ENCODE peak calls at places on chromosomes 4 and X, in five cellular contexts. Q is ovary, G is right lobe of liver, U is adipocyte, S is small intestine. F is an unnamed sample.

GRCh38 chrX:13432376-13432775 is 112.5 kb upstream of the ATXN3L start:
- DNase-seq in Q (peak; percentile 65), G (no peak), U (peak; percentile 94), S (no peak), F (no peak)

GRCh38 chr4:140080883-140081282 is 73.1 kb downstream of the MAML3 start:
- DNase-seq in Q (no peak), G (no peak), U (no peak), S (no peak), F (no peak)

GRCh38 chr4:43782391-43782790 is 666.2 kb downstream of the KCTD8 start:
- DNase-seq in Q (no peak), G (no peak), U (no peak), S (no peak), F (no peak)

GRCh38 chr4:40325406-40326019 is 9.6 kb upstream of the CHRNA9 start:
- DNase-seq in Q (peak; percentile 53), G (no peak), U (peak; percentile 81), S (peak; percentile 62), F (peak; percentile 49)

GRCh38 chr4:54659213-54660144 is 1.7 kb downstream of the KIT start:
- DNase-seq in Q (peak; percentile 37), G (no peak), U (peak; percentile 59), S (no peak), F (no peak)

GRCh38 chr4:185915271-185915670 is 103.3 kb upstream of the SORBS2 start:
- DNase-seq in Q (no peak), G (no peak), U (no peak), S (no peak), F (no peak)

GRCh38 chr4:2996437-2996836 is 33.1 kb downstream of the GRK4 start:
- DNase-seq in Q (no peak), G (no peak), U (no peak), S (no peak), F (no peak)

GRCh38 chr4:156974264-156974663 is 2.7 kb upstream of the PDGFC start:
- DNase-seq in Q (no peak), G (no peak), U (peak; percentile 92), S (no peak), F (no peak)

GRCh38 chrX:74291577-74291963 is 12.4 kb upstream of the ZCCHC13 start:
- DNase-seq in Q (no peak), G (no peak), U (no peak), S (peak; percentile 42), F (no peak)

GRCh38 chr4:23947826-23948225 is 58.0 kb upstream of the PPARGC1A start:
- DNase-seq in Q (no peak), G (no peak), U (no peak), S (no peak), F (no peak)

GRCh38 chr4:91267543-91267942 is 1036.2 kb upstream of the GRID2 start:
- DNase-seq in Q (no peak), G (no peak), U (no peak), S (no peak), F (no peak)

GRCh38 chr4:160406426-160406825 is 1303.5 kb downstream of the RAPGEF2 start:
- DNase-seq in Q (no peak), G (no peak), U (no peak), S (no peak), F (no peak)

GRCh38 chr4:102552781-102553180 is 51.6 kb downstream of the NFKB1 start:
- DNase-seq in Q (no peak), G (no peak), U (peak; percentile 31), S (no peak), F (no peak)

GRCh38 chrX:9952313-9952712 is 14.8 kb upstream of the CLDN34 start:
- DNase-seq in Q (no peak), G (no peak), U (no peak), S (peak; percentile 80), F (no peak)

GRCh38 chr4:13162886-13163285 is 321.3 kb downstream of the RAB28 start:
- DNase-seq in Q (peak; percentile 13), G (no peak), U (no peak), S (no peak), F (no peak)

GRCh38 chr4:2301221-2301642 is 39.3 kb upstream of the MXD4 start:
- DNase-seq in Q (no peak), G (peak; percentile 39), U (no peak), S (no peak), F (no peak)

GRCh38 chrX:15202458-15203177 is 67.3 kb downstream of the ASB9 start:
- DNase-seq in Q (no peak), G (no peak), U (no peak), S (no peak), F (no peak)

GRCh38 chrX:15204130-15204751 is 65.6 kb downstream of the ASB9 start:
- DNase-seq in Q (no peak), G (no peak), U (no peak), S (peak; percentile 2), F (no peak)

GRCh38 chrX:15207384-15207783 is 62.5 kb downstream of the ASB9 start:
- DNase-seq in Q (no peak), G (no peak), U (no peak), S (no peak), F (no peak)

GRCh38 chrX:15206306-15206705 is 63.6 kb downstream of the ASB9 start:
- DNase-seq in Q (no peak), G (no peak), U (no peak), S (peak; percentile 9), F (no peak)

DNA sequence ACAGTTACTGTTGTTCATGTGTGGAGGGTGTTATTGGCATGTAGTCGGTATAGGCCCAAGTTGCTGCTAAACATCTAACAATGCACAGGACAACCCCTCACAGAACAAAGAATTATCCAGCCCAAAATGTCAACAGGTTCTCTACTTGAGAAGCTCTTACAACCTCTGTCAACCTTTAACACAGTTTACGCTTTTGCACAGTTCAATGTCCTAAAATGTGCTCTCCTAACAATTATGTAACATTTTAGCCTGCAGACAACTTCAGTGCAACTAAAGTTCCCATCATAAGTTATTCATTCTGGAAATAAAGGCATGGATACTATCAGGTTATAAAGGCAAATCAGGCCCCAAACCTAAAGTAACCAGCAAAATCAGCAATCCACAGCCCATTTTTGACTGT is 66.2 kb downstream of the ASB9 start:
- DNase-seq in Q (no peak), G (no peak), U (no peak), S (no peak), F (no peak)
- H3K4me1 ChIP-seq in Q (no peaks in the 10 kb centered on the region), G (no peaks in the 10 kb centered on the region), U (peaks cover 5% of the 10 kb centered on the region), S (no peaks in the 10 kb centered on the region), F (no peaks in the 10 kb centered on the region)

DNA sequence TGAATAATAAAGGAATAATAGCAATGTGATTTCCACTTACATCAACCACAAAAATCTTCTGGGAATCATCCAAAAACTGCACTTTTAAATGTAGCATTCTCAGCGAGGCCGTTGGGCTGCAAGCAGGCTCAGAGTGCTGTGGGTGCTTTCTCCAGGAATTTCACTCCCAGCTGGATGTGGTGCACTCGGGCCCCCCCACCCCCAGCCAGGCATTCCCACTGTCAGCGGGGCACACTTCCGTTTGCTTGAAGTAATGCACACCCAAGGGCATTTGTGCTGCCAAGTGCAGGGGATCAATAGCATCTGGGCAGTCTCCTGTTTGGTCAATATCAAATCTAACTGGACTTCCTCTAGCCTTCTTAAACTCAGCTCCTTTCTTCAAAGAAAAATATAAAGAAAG is at the start of gene FRMD7:
- DNase-seq in Q (no peak), G (no peak), U (peak; percentile 26), S (no peak), F (no peak)
- H3K4me3 ChIP-seq in Q (no peak within 1 kb of the TSS), G (no peak within 1 kb of the TSS), U (no peak within 1 kb of the TSS), S (no peak within 1 kb of the TSS), F (no peak within 1 kb of the TSS)

DNA sequence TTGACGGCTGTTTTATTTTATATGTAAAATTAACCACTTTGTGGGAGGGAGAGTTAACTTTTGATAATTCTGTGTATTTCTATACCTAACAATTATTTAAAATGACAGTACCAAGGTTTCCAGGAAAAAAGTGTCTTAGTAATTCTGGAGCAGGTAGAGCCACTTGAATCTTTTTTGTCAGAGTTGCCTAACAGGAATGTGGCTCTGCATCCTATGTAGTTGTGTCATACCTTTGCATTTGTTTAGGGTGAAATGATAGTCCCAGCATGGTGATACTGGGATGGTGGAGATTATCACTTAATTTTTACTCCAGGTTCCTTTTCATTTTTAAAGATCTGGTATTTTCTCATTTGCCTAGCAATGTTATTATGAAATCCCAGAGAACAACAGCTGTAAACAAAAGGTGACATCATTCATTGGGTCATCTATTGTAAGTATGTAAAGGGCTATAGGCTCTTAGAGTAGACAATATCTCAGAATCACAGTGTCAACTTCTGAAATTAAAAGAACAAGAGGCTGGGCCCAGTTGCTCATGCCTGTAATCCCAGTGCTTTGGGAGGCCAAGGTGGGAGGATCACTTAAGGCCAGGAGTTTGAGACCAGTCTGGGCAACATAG is 9.6 kb downstream of the SGMS2 start:
- DNase-seq in Q (no peak), G (no peak), U (no peak), S (no peak), F (no peak)
- H3K4me1 ChIP-seq in Q (no peaks in the 10 kb centered on the region), G (no peaks in the 10 kb centered on the region), U (peaks cover 36% of the 10 kb centered on the region), S (peaks cover 10% of the 10 kb centered on the region), F (no peaks in the 10 kb centered on the region)

GRCh38 chr4:188042191-188042590 is 46.6 kb downstream of the ZFP42 start:
- DNase-seq in Q (no peak), G (no peak), U (no peak), S (no peak), F (no peak)
- H3K4me3 ChIP-seq in Q (no peak overlapping the region), G (no peak overlapping the region), U (no peak overlapping the region), S (no peak overlapping the region), F (no peak overlapping the region)

DNA sequence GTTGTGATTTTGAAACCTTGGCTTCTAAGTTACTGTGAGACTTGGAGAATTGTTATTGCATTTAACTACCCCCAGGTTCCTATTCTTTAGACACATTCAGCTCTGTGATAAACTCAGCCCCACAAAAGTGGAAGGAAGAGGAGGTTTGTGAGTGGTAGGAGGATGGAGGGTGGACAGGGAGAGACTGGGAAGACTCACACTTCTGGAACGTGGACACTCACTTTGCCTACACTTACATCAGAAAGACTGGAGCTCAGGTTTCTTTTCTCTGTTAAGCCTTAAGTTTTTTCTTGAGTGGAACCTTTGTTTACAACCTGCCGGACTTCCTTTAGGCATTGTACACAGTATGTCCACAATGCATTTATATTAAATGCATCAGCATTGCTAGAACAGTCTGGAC is 99.0 kb downstream of the AREG start:
- DNase-seq in Q (no peak), G (no peak), U (peak; percentile 77), S (no peak), F (no peak)
- H3K4me1 ChIP-seq in Q (peaks cover 2% of the 10 kb centered on the region), G (no peaks in the 10 kb centered on the region), U (peaks cover 43% of the 10 kb centered on the region), S (peaks cover 5% of the 10 kb centered on the region), F (no peaks in the 10 kb centered on the region)

F was measured in pancreas.